ENCODE peak calls at places on chromosomes 4 and X, in seven cellular contexts. One of them, this sample, is unnamed.

GRCh38 chrX:45011131-45011530 is 138.1 kb downstream of the KDM6A start:
- DNase-seq in heart right ventricle: no peak
- DNase-seq in aorta: no peak
- DNase-seq in retinal pigment epithelial cell: no peak
- DNase-seq in A549: peak; percentile 44
- DNase-seq in right cardiac atrium: no peak
- DNase-seq in AG09309: peak; percentile 18
- DNase-seq in this sample: peak; percentile 30

GRCh38 chr4:30760560-30760959 is 40.4 kb downstream of the PCDH7 start:
- DNase-seq in heart right ventricle: no peak
- DNase-seq in aorta: no peak
- DNase-seq in retinal pigment epithelial cell: no peak
- DNase-seq in A549: no peak
- DNase-seq in right cardiac atrium: no peak
- DNase-seq in AG09309: no peak
- DNase-seq in this sample: no peak

GRCh38 chrX:11532291-11533075 is 133.2 kb downstream of the ARHGAP6 start:
- DNase-seq in heart right ventricle: peak; percentile 5
- DNase-seq in aorta: no peak
- DNase-seq in retinal pigment epithelial cell: no peak
- DNase-seq in A549: peak; percentile 1
- DNase-seq in right cardiac atrium: no peak
- DNase-seq in AG09309: no peak
- DNase-seq in this sample: no peak

GRCh38 chr4:3340038-3340702 is 47.3 kb downstream of the RGS12 start:
- DNase-seq in heart right ventricle: no peak
- DNase-seq in aorta: no peak
- DNase-seq in retinal pigment epithelial cell: no peak
- DNase-seq in A549: no peak
- DNase-seq in right cardiac atrium: no peak
- DNase-seq in AG09309: no peak
- DNase-seq in this sample: no peak

GRCh38 chr4:67634741-67635140 is 66.2 kb downstream of the UBA6 start:
- DNase-seq in heart right ventricle: no peak
- DNase-seq in aorta: no peak
- DNase-seq in retinal pigment epithelial cell: no peak
- DNase-seq in A549: no peak
- DNase-seq in right cardiac atrium: no peak
- DNase-seq in AG09309: no peak
- DNase-seq in this sample: no peak

GRCh38 chr4:36099509-36099908 is 144.8 kb downstream of the ARAP2 start:
- DNase-seq in heart right ventricle: no peak
- DNase-seq in aorta: no peak
- DNase-seq in retinal pigment epithelial cell: no peak
- DNase-seq in A549: no peak
- DNase-seq in right cardiac atrium: no peak
- DNase-seq in AG09309: no peak
- DNase-seq in this sample: peak; percentile 5

GRCh38 chrX:15674514-15674898 is 9.9 kb upstream of the CLTRN start:
- DNase-seq in heart right ventricle: peak; percentile 91
- DNase-seq in aorta: peak; percentile 98
- DNase-seq in retinal pigment epithelial cell: peak; percentile 85
- DNase-seq in A549: peak; percentile 97
- DNase-seq in right cardiac atrium: peak; percentile 98
- DNase-seq in AG09309: peak; percentile 87
- DNase-seq in this sample: peak; percentile 94

GRCh38 chrX:140505421-140506337 is 810 bp upstream of the SOX3 start:
- DNase-seq in heart right ventricle: no peak
- DNase-seq in aorta: no peak
- DNase-seq in retinal pigment epithelial cell: no peak
- DNase-seq in A549: no peak
- DNase-seq in right cardiac atrium: no peak
- DNase-seq in AG09309: no peak
- DNase-seq in this sample: no peak

GRCh38 chr4:5399790-5400421 is 308.5 kb downstream of the EVC2 start:
- DNase-seq in heart right ventricle: no peak
- DNase-seq in aorta: no peak
- DNase-seq in retinal pigment epithelial cell: peak; percentile 8
- DNase-seq in A549: peak; percentile 24
- DNase-seq in right cardiac atrium: no peak
- DNase-seq in AG09309: no peak
- DNase-seq in this sample: peak; percentile 36

GRCh38 chrX:119391279-119391678 is 7.9 kb upstream of the SLC25A43 start:
- DNase-seq in heart right ventricle: no peak
- DNase-seq in aorta: no peak
- DNase-seq in retinal pigment epithelial cell: no peak
- DNase-seq in A549: peak; percentile 46
- DNase-seq in right cardiac atrium: no peak
- DNase-seq in AG09309: no peak
- DNase-seq in this sample: peak; percentile 48

GRCh38 chr4:7759221-7759620 is 180.4 kb downstream of the AFAP1 start:
- DNase-seq in heart right ventricle: no peak
- DNase-seq in aorta: no peak
- DNase-seq in retinal pigment epithelial cell: no peak
- DNase-seq in A549: no peak
- DNase-seq in right cardiac atrium: peak; percentile 5
- DNase-seq in AG09309: no peak
- DNase-seq in this sample: no peak

GRCh38 chrX:150848914-150849365 is 49.5 kb downstream of the CD99L2 start:
- DNase-seq in heart right ventricle: no peak
- DNase-seq in aorta: peak; percentile 47
- DNase-seq in retinal pigment epithelial cell: no peak
- DNase-seq in A549: peak; percentile 97
- DNase-seq in right cardiac atrium: no peak
- DNase-seq in AG09309: peak; percentile 28
- DNase-seq in this sample: no peak

GRCh38 chr4:91064157-91064853 is 937.1 kb downstream of the CCSER1 start:
- DNase-seq in heart right ventricle: peak; percentile 6
- DNase-seq in aorta: no peak
- DNase-seq in retinal pigment epithelial cell: peak; percentile 64
- DNase-seq in A549: peak; percentile 5
- DNase-seq in right cardiac atrium: no peak
- DNase-seq in AG09309: no peak
- DNase-seq in this sample: peak; percentile 63

GRCh38 chr4:58522765-58523382 is 1412.7 kb upstream of the IGFBP7 start:
- DNase-seq in heart right ventricle: no peak
- DNase-seq in aorta: no peak
- DNase-seq in retinal pigment epithelial cell: no peak
- DNase-seq in A549: no peak
- DNase-seq in right cardiac atrium: no peak
- DNase-seq in AG09309: no peak
- DNase-seq in this sample: no peak

GRCh38 chr4:52780627-52781354 is 29.6 kb upstream of the ERVMER34-1 start:
- DNase-seq in heart right ventricle: no peak
- DNase-seq in aorta: no peak
- DNase-seq in retinal pigment epithelial cell: no peak
- DNase-seq in A549: peak; percentile 6
- DNase-seq in right cardiac atrium: no peak
- DNase-seq in AG09309: no peak
- DNase-seq in this sample: no peak

GRCh38 chr4:185096032-185096653 is 46.9 kb upstream of the SLC25A4 start:
- DNase-seq in heart right ventricle: peak; percentile 63
- DNase-seq in aorta: no peak
- DNase-seq in retinal pigment epithelial cell: no peak
- DNase-seq in A549: peak; percentile 26
- DNase-seq in right cardiac atrium: no peak
- DNase-seq in AG09309: peak; percentile 5
- DNase-seq in this sample: peak; percentile 70

DNA sequence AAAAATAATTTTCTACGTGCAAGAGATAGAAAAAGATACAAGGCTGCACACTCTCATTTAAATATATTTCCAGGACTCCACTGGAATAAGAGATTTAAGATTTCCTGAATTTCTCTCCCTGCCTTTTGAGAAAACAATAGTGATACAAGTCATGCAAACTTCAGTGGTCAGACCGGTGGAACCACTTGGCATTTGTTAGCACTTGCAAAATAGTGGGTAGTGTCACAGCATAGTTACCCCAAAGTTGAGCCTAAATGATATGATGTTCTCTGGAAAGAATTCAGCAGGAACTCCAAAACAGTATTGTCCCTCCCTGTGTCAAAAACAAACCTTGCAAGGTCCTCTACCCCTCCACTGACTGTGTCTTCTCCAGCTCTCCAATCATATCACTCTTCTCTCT is 102.3 kb downstream of the ANKRD50 start:
- DNase-seq in heart right ventricle: no peak
- DNase-seq in aorta: no peak
- DNase-seq in retinal pigment epithelial cell: no peak
- DNase-seq in A549: no peak
- DNase-seq in right cardiac atrium: no peak
- DNase-seq in AG09309: no peak
- DNase-seq in this sample: no peak
- H3K4me3 ChIP-seq in heart right ventricle: no peak overlapping the region
- H3K4me3 ChIP-seq in aorta: no peak overlapping the region
- H3K4me3 ChIP-seq in retinal pigment epithelial cell: no peak overlapping the region
- H3K4me3 ChIP-seq in A549: no peak overlapping the region
- H3K4me3 ChIP-seq in right cardiac atrium: no peak overlapping the region
- H3K4me3 ChIP-seq in AG09309: no peak overlapping the region
- H3K4me3 ChIP-seq in this sample: no peak overlapping the region

GRCh38 chrX:154355776-154356140 is 18.7 kb downstream of the FLNA start:
- DNase-seq in heart right ventricle: no peak
- DNase-seq in aorta: no peak
- DNase-seq in retinal pigment epithelial cell: no peak
- DNase-seq in A549: no peak
- DNase-seq in right cardiac atrium: peak; percentile 15
- DNase-seq in AG09309: no peak
- DNase-seq in this sample: no peak

GRCh38 chrX:154354013-154354412 is 20.4 kb downstream of the FLNA start:
- DNase-seq in heart right ventricle: no peak
- DNase-seq in aorta: no peak
- DNase-seq in retinal pigment epithelial cell: no peak
- DNase-seq in A549: peak; percentile 12
- DNase-seq in right cardiac atrium: no peak
- DNase-seq in AG09309: no peak
- DNase-seq in this sample: no peak

GRCh38 chrX:154353172-154353843 is 21.1 kb downstream of the FLNA start:
- DNase-seq in heart right ventricle: no peak
- DNase-seq in aorta: no peak
- DNase-seq in retinal pigment epithelial cell: no peak
- DNase-seq in A549: peak; percentile 7
- DNase-seq in right cardiac atrium: peak; percentile 11
- DNase-seq in AG09309: no peak
- DNase-seq in this sample: no peak

GRCh38 chrX:154355094-154355775 is 19.2 kb downstream of the FLNA start:
- DNase-seq in heart right ventricle: no peak
- DNase-seq in aorta: no peak
- DNase-seq in retinal pigment epithelial cell: no peak
- DNase-seq in A549: no peak
- DNase-seq in right cardiac atrium: peak; percentile 16
- DNase-seq in AG09309: no peak
- DNase-seq in this sample: no peak

GRCh38 chrX:154354516-154354915 is 19.9 kb downstream of the FLNA start:
- DNase-seq in heart right ventricle: no peak
- DNase-seq in aorta: no peak
- DNase-seq in retinal pigment epithelial cell: no peak
- DNase-seq in A549: no peak
- DNase-seq in right cardiac atrium: peak; percentile 16
- DNase-seq in AG09309: no peak
- DNase-seq in this sample: no peak
- H3K4me3 ChIP-seq in heart right ventricle: no peak overlapping the region
- H3K4me3 ChIP-seq in aorta: no peak overlapping the region
- H3K4me3 ChIP-seq in retinal pigment epithelial cell: no peak overlapping the region
- H3K4me3 ChIP-seq in A549: no peak overlapping the region
- H3K4me3 ChIP-seq in right cardiac atrium: no peak overlapping the region
- H3K4me3 ChIP-seq in AG09309: no peak overlapping the region
- H3K4me3 ChIP-seq in this sample: no peak overlapping the region

GRCh38 chrX:68304602-68305001 is 128.7 kb downstream of the OPHN1 start:
- DNase-seq in heart right ventricle: no peak
- DNase-seq in aorta: no peak
- DNase-seq in retinal pigment epithelial cell: no peak
- DNase-seq in A549: no peak
- DNase-seq in right cardiac atrium: no peak
- DNase-seq in AG09309: no peak
- DNase-seq in this sample: no peak
- H3K4me3 ChIP-seq in heart right ventricle: no peak overlapping the region
- H3K4me3 ChIP-seq in aorta: no peak overlapping the region
- H3K4me3 ChIP-seq in retinal pigment epithelial cell: no peak overlapping the region
- H3K4me3 ChIP-seq in A549: no peak overlapping the region
- H3K4me3 ChIP-seq in right cardiac atrium: no peak overlapping the region
- H3K4me3 ChIP-seq in AG09309: no peak overlapping the region
- H3K4me3 ChIP-seq in this sample: no peak overlapping the region

GRCh38 chr4:138104462-138104775 is 137.7 kb downstream of the SLC7A11 start:
- DNase-seq in heart right ventricle: no peak
- DNase-seq in aorta: no peak
- DNase-seq in retinal pigment epithelial cell: no peak
- DNase-seq in A549: no peak
- DNase-seq in right cardiac atrium: no peak
- DNase-seq in AG09309: no peak
- DNase-seq in this sample: no peak

GRCh38 chr4:138099385-138099784 is 142.8 kb downstream of the SLC7A11 start:
- DNase-seq in heart right ventricle: no peak
- DNase-seq in aorta: no peak
- DNase-seq in retinal pigment epithelial cell: no peak
- DNase-seq in A549: no peak
- DNase-seq in right cardiac atrium: no peak
- DNase-seq in AG09309: no peak
- DNase-seq in this sample: no peak

GRCh38 chr4:138097912-138098600 is 144.1 kb downstream of the SLC7A11 start:
- DNase-seq in heart right ventricle: no peak
- DNase-seq in aorta: no peak
- DNase-seq in retinal pigment epithelial cell: no peak
- DNase-seq in A549: no peak
- DNase-seq in right cardiac atrium: no peak
- DNase-seq in AG09309: no peak
- DNase-seq in this sample: no peak

GRCh38 chr4:138107023-138107422 is 135.1 kb downstream of the SLC7A11 start:
- DNase-seq in heart right ventricle: no peak
- DNase-seq in aorta: no peak
- DNase-seq in retinal pigment epithelial cell: no peak
- DNase-seq in A549: no peak
- DNase-seq in right cardiac atrium: no peak
- DNase-seq in AG09309: no peak
- DNase-seq in this sample: no peak

GRCh38 chr4:138103597-138104461 is 138.3 kb downstream of the SLC7A11 start:
- DNase-seq in heart right ventricle: no peak
- DNase-seq in aorta: no peak
- DNase-seq in retinal pigment epithelial cell: no peak
- DNase-seq in A549: no peak
- DNase-seq in right cardiac atrium: no peak
- DNase-seq in AG09309: no peak
- DNase-seq in this sample: no peak
- H3K4me3 ChIP-seq in heart right ventricle: no peak overlapping the region
- H3K4me3 ChIP-seq in aorta: no peak overlapping the region
- H3K4me3 ChIP-seq in retinal pigment epithelial cell: no peak overlapping the region
- H3K4me3 ChIP-seq in A549: no peak overlapping the region
- H3K4me3 ChIP-seq in right cardiac atrium: peak overlapping the region; percentile 30
- H3K4me3 ChIP-seq in AG09309: no peak overlapping the region
- H3K4me3 ChIP-seq in this sample: no peak overlapping the region

GRCh38 chrX:132956421-132957210 is 1.8 kb downstream of the HS6ST2 start:
- DNase-seq in heart right ventricle: no peak
- DNase-seq in aorta: no peak
- DNase-seq in retinal pigment epithelial cell: no peak
- DNase-seq in A549: peak; percentile 5
- DNase-seq in right cardiac atrium: peak; percentile 18
- DNase-seq in AG09309: no peak
- DNase-seq in this sample: no peak
- H3K4me3 ChIP-seq in heart right ventricle: peak overlapping the region; percentile 47
- H3K4me3 ChIP-seq in aorta: peak overlapping the region; percentile 60
- H3K4me3 ChIP-seq in retinal pigment epithelial cell: peak overlapping the region; percentile 54
- H3K4me3 ChIP-seq in A549: peak overlapping the region; percentile 40
- H3K4me3 ChIP-seq in right cardiac atrium: peak overlapping the region; percentile 73
- H3K4me3 ChIP-seq in AG09309: no peak overlapping the region
- H3K4me3 ChIP-seq in this sample: peak overlapping the region; percentile 7

GRCh38 chrX:55451990-55452824 is at the start of gene MAGEH1:
- DNase-seq in heart right ventricle: peak; percentile 87
- DNase-seq in aorta: peak; percentile 91
- DNase-seq in retinal pigment epithelial cell: peak; percentile 23
- DNase-seq in A549: peak; percentile 67
- DNase-seq in right cardiac atrium: peak; percentile 88
- DNase-seq in AG09309: peak; percentile 23
- DNase-seq in this sample: peak; percentile 80
- H3K4me3 ChIP-seq in heart right ventricle: peak within 1 kb of the TSS; percentile 86
- H3K4me3 ChIP-seq in aorta: peak within 1 kb of the TSS; percentile 97
- H3K4me3 ChIP-seq in retinal pigment epithelial cell: peak within 1 kb of the TSS; percentile 68
- H3K4me3 ChIP-seq in A549: peak within 1 kb of the TSS; percentile 50
- H3K4me3 ChIP-seq in right cardiac atrium: peak within 1 kb of the TSS; percentile 90
- H3K4me3 ChIP-seq in AG09309: peak within 1 kb of the TSS; percentile 54
- H3K4me3 ChIP-seq in this sample: peak within 1 kb of the TSS; percentile 72

This sample was measured in fibroblast of pulmonary artery.